ENCODE peak calls at places on chromosomes 11 and 22, in five cellular contexts. W is iris pigment epithelial cell; C is Kasumi-1; U is activated T-helper 1 cell treated with anti-CD3 and anti-CD28 coated beads, Interleukin-12 subunit alpha, Interleukin-12 subunit beta, Interleukin-2, Interleukin-4 antibody, amounts not matched to agents 30 ng/mL and 10 ng/mL and 1 ng/mL, durations not matched to agents 14 hours and 24 hours and 36 hours; F is nephron progenitor cell. E is an unnamed sample.
A peak's percentile ranks its signal among the peaks of the same experiment; 100 is the strongest.

GRCh38 chr22:28995551-28995950 is 66.1 kb downstream of the C22orf31 start:
- DNase-seq in C (no peak), F (no peak), U (no peak), W (no peak), E (no peak)

GRCh38 chr11:10050561-10050960 is 243.5 kb downstream of the SBF2 start:
- DNase-seq in F (no peak), C (no peak), W (peak; percentile 67), U (no peak), E (no peak)

GRCh38 chr11:69968407-69969347 is 109.4 kb upstream of the ANO1 start:
- DNase-seq in U (no peak), W (no peak), C (no peak), F (no peak), E (no peak)

GRCh38 chr22:24059793-24060192 is 48.7 kb downstream of the CABIN1 start:
- DNase-seq in F (no peak), C (no peak), W (no peak), U (no peak), E (no peak)

GRCh38 chr11:62505112-62505783 is 41.4 kb downstream of the AHNAK start:
- DNase-seq in C (no peak), W (no peak), F (peak; percentile 45), U (no peak), E (peak; percentile 63)

GRCh38 chr11:129275825-129276224 is 83.7 kb upstream of the ARHGAP32 start:
- DNase-seq in C (no peak), W (no peak), U (no peak), F (no peak), E (no peak)

GRCh38 chr22:24416611-24417010 is 10.8 kb upstream of the ADORA2A start:
- DNase-seq in U (no peak), F (no peak), C (no peak), W (no peak), E (no peak)

GRCh38 chr11:11500744-11501487 is 120.9 kb downstream of the GALNT18 start:
- DNase-seq in C (no peak), F (no peak), U (no peak), W (no peak), E (no peak)

GRCh38 chr11:116335891-116336290 is 436.9 kb downstream of the BUD13 start:
- DNase-seq in U (no peak), W (no peak), C (no peak), F (no peak), E (no peak)

GRCh38 chr11:127055240-127055639 is 54.7 kb upstream of the KIRREL3 start:
- DNase-seq in U (no peak), F (no peak), C (no peak), W (no peak), E (no peak)

GRCh38 chr11:93614111-93614784 is 47.2 kb upstream of the CEP295 start:
- DNase-seq in U (no peak), W (no peak), C (no peak), F (no peak), E (peak; percentile 60)

GRCh38 chr22:47138898-47139789 is 376.7 kb downstream of the TBC1D22A start:
- DNase-seq in W (no peak), C (no peak), F (peak; percentile 53), U (no peak), E (no peak)

GRCh38 chr11:95283653-95284052 is 52.7 kb upstream of the SESN3 start:
- DNase-seq in F (no peak), C (no peak), W (peak; percentile 36), U (no peak), E (no peak)

GRCh38 chr11:14029971-14030531 is 67.5 kb downstream of the SPON1 start:
- DNase-seq in C (no peak), W (peak; percentile 47), F (no peak), U (no peak), E (no peak)

GRCh38 chr11:62552465-62552782 is 5.8 kb upstream of the AHNAK start:
- DNase-seq in U (no peak), W (no peak), C (no peak), F (no peak), E (peak; percentile 53)

GRCh38 chr11:111633756-111634362 is 31.6 kb downstream of the SIK2 start:
- DNase-seq in F (no peak), U (no peak), W (peak; percentile 52), C (peak; percentile 7), E (no peak)

GRCh38 chr11:104581246-104581980 is 316.8 kb downstream of the CASP12 start:
- DNase-seq in C (no peak), U (no peak), F (no peak), W (peak; percentile 78), E (peak; percentile 61)

GRCh38 chr11:12287374-12288211 is 89.8 kb upstream of the PARVA start:
- DNase-seq in W (peak; percentile 98), C (peak; percentile 48), F (peak; percentile 69), U (no peak), E (peak; percentile 82)

GRCh38 chr11:18091731-18092130 is 14.2 kb downstream of the SAAL1 start:
- DNase-seq in W (no peak), C (no peak), F (no peak), U (no peak), E (no peak)

GRCh38 chr11:39247570-39248137 is 2211.8 kb downstream of the LRRC4C start:
- DNase-seq in W (no peak), C (no peak), F (no peak), U (no peak), E (no peak)

GRCh38 chr22:46737976-46738641 is at the start of gene CERK:
- DNase-seq in F (peak; percentile 69), W (peak; percentile 47), C (peak; percentile 27), U (peak; percentile 68), E (peak; percentile 79)

GRCh38 chr22:50696799-50697561 is 24.4 kb downstream of the SHANK3 start:
- DNase-seq in W (peak; percentile 15), U (no peak), C (no peak), F (peak; percentile 76), E (peak; percentile 81)

GRCh38 chr22:43014062-43014875 is 680 bp downstream of the PACSIN2 start:
- DNase-seq in C (no peak), F (peak; percentile 65), W (no peak), U (peak; percentile 9), E (peak; percentile 80)

GRCh38 chr11:10659339-10660216 is 34.0 kb downstream of the IRAG1 start:
- DNase-seq in F (peak; percentile 18), W (peak; percentile 92), C (peak; percentile 7), U (no peak), E (no peak)

GRCh38 chr22:45400046-45400445 is 13.4 kb downstream of the SMC1B start:
- DNase-seq in U (no peak), W (no peak), F (no peak), C (no peak), E (no peak)

GRCh38 chr11:118605116-118605867 is 2.1 kb upstream of the PHLDB1 start:
- DNase-seq in C (peak; percentile 10), W (peak; percentile 74), U (no peak), F (peak; percentile 44), E (peak; percentile 47)

GRCh38 chr22:37824674-37825641 is 1.8 kb downstream of the GALR3 start:
- DNase-seq in F (peak; percentile 55), U (no peak), C (no peak), W (peak; percentile 53), E (peak; percentile 77)

GRCh38 chr11:85991514-85991913 is 77.4 kb downstream of the PICALM start:
- DNase-seq in U (no peak), F (no peak), W (no peak), C (no peak), E (no peak)

GRCh38 chr11:76788661-76789442 is 5.7 kb downstream of the TSKU start:
- DNase-seq in U (no peak), F (no peak), C (no peak), W (no peak), E (no peak)

GRCh38 chr22:27474711-27475547 is 326.6 kb downstream of the MN1 start:
- DNase-seq in W (peak; percentile 96), F (no peak), U (no peak), C (no peak), E (no peak)

GRCh38 chr11:115237578-115237977 is 266.6 kb downstream of the CADM1 start:
- DNase-seq in F (no peak), U (no peak), W (no peak), C (no peak), E (no peak)

GRCh38 chr11:13210424-13210823 is 67.2 kb upstream of the BMAL1 start:
- DNase-seq in F (peak; percentile 52), W (peak; percentile 72), U (no peak), C (peak; percentile 10), E (peak; percentile 88)

GRCh38 chr11:94433049-94433448 is 31.8 kb upstream of the GPR83 start:
- DNase-seq in C (no peak), F (no peak), U (no peak), W (no peak), E (no peak)

GRCh38 chr22:17379939-17380710 is 10.9 kb downstream of the CECR2 start:
- DNase-seq in U (no peak), F (no peak), W (no peak), C (no peak), E (peak; percentile 41)

GRCh38 chr11:93370260-93370659 is 39.7 kb downstream of the DEUP1 start:
- DNase-seq in W (peak; percentile 11), U (no peak), F (no peak), C (no peak), E (no peak)

GRCh38 chr22:25629613-25630012 is 65.1 kb downstream of the GRK3 start:
- DNase-seq in C (no peak), F (no peak), U (no peak), W (no peak), E (no peak)